ENCODE peak calls at places on chromosomes 5 and 9, in nine cellular contexts. One of them, this sample, is unnamed.

GRCh38 chr5:435961-436640 is 6.9 kb upstream of the EXOC3 start:
- DNase-seq in RPMI8226: peak
- DNase-seq in substantia nigra: no peak
- DNase-seq in ecto neural progenitor cell: no peak
- DNase-seq in thyroid gland: no peak
- DNase-seq in NCI-H510A treated with DMSO at 0.1 percent for 48 hours: peak
- DNase-seq in stimulated activated CD4-positive, alpha-beta T cell treated with anti-CD3 and anti-CD28 coated beads, Interleukin-12 subunit alpha, Interleukin-12 subunit beta, amount 100 ng/mL, for 48 hours: no peak
- DNase-seq in neural crest cell: no peak
- DNase-seq in GM23248: peak
- DNase-seq in this sample: no peak

GRCh38 chr5:100800552-100800951 is 102.5 kb downstream of the ST8SIA4 start:
- DNase-seq in substantia nigra: no peak
- DNase-seq in thyroid gland: no peak
- DNase-seq in RPMI8226: no peak
- DNase-seq in NCI-H510A treated with DMSO at 0.1 percent for 48 hours: no peak
- DNase-seq in stimulated activated CD4-positive, alpha-beta T cell treated with anti-CD3 and anti-CD28 coated beads, Interleukin-12 subunit alpha, Interleukin-12 subunit beta, amount 100 ng/mL, for 48 hours: no peak
- DNase-seq in GM23248: no peak
- DNase-seq in neural crest cell: no peak
- DNase-seq in ecto neural progenitor cell: no peak
- DNase-seq in this sample: no peak

GRCh38 chr9:112753725-112754124 is 3.2 kb downstream of the SNX30 start:
- DNase-seq in GM23248: peak
- DNase-seq in thyroid gland: no peak
- DNase-seq in ecto neural progenitor cell: no peak
- DNase-seq in NCI-H510A treated with DMSO at 0.1 percent for 48 hours: no peak
- DNase-seq in neural crest cell: no peak
- DNase-seq in substantia nigra: no peak
- DNase-seq in stimulated activated CD4-positive, alpha-beta T cell treated with anti-CD3 and anti-CD28 coated beads, Interleukin-12 subunit alpha, Interleukin-12 subunit beta, amount 100 ng/mL, for 48 hours: no peak
- DNase-seq in RPMI8226: no peak
- DNase-seq in this sample: no peak

GRCh38 chr5:53871050-53871449 is 310.6 kb downstream of the NDUFS4 start:
- DNase-seq in GM23248: peak
- DNase-seq in ecto neural progenitor cell: no peak
- DNase-seq in neural crest cell: no peak
- DNase-seq in substantia nigra: no peak
- DNase-seq in RPMI8226: no peak
- DNase-seq in NCI-H510A treated with DMSO at 0.1 percent for 48 hours: no peak
- DNase-seq in stimulated activated CD4-positive, alpha-beta T cell treated with anti-CD3 and anti-CD28 coated beads, Interleukin-12 subunit alpha, Interleukin-12 subunit beta, amount 100 ng/mL, for 48 hours: no peak
- DNase-seq in thyroid gland: no peak
- DNase-seq in this sample: no peak

GRCh38 chr9:103714992-103715391 is 379.1 kb upstream of the SMC2 start:
- DNase-seq in substantia nigra: no peak
- DNase-seq in neural crest cell: no peak
- DNase-seq in ecto neural progenitor cell: peak
- DNase-seq in thyroid gland: no peak
- DNase-seq in GM23248: no peak
- DNase-seq in RPMI8226: no peak
- DNase-seq in NCI-H510A treated with DMSO at 0.1 percent for 48 hours: no peak
- DNase-seq in stimulated activated CD4-positive, alpha-beta T cell treated with anti-CD3 and anti-CD28 coated beads, Interleukin-12 subunit alpha, Interleukin-12 subunit beta, amount 100 ng/mL, for 48 hours: no peak
- DNase-seq in this sample: no peak

GRCh38 chr5:122352331-122352730 is 40.3 kb downstream of the SNCAIP start:
- DNase-seq in substantia nigra: no peak
- DNase-seq in thyroid gland: no peak
- DNase-seq in neural crest cell: no peak
- DNase-seq in NCI-H510A treated with DMSO at 0.1 percent for 48 hours: no peak
- DNase-seq in ecto neural progenitor cell: no peak
- DNase-seq in RPMI8226: no peak
- DNase-seq in stimulated activated CD4-positive, alpha-beta T cell treated with anti-CD3 and anti-CD28 coated beads, Interleukin-12 subunit alpha, Interleukin-12 subunit beta, amount 100 ng/mL, for 48 hours: no peak
- DNase-seq in GM23248: peak
- DNase-seq in this sample: no peak

GRCh38 chr5:4580772-4581171 is 559.4 kb upstream of the ADAMTS16 start:
- DNase-seq in GM23248: no peak
- DNase-seq in stimulated activated CD4-positive, alpha-beta T cell treated with anti-CD3 and anti-CD28 coated beads, Interleukin-12 subunit alpha, Interleukin-12 subunit beta, amount 100 ng/mL, for 48 hours: no peak
- DNase-seq in ecto neural progenitor cell: no peak
- DNase-seq in neural crest cell: no peak
- DNase-seq in substantia nigra: no peak
- DNase-seq in RPMI8226: no peak
- DNase-seq in thyroid gland: no peak
- DNase-seq in NCI-H510A treated with DMSO at 0.1 percent for 48 hours: no peak
- DNase-seq in this sample: no peak

GRCh38 chr5:7638456-7638855 is 212.5 kb downstream of the CFAP90 start:
- DNase-seq in RPMI8226: no peak
- DNase-seq in ecto neural progenitor cell: no peak
- DNase-seq in neural crest cell: no peak
- DNase-seq in GM23248: peak
- DNase-seq in stimulated activated CD4-positive, alpha-beta T cell treated with anti-CD3 and anti-CD28 coated beads, Interleukin-12 subunit alpha, Interleukin-12 subunit beta, amount 100 ng/mL, for 48 hours: no peak
- DNase-seq in substantia nigra: no peak
- DNase-seq in thyroid gland: no peak
- DNase-seq in NCI-H510A treated with DMSO at 0.1 percent for 48 hours: no peak
- DNase-seq in this sample: no peak

GRCh38 chr5:73892806-73893205 is 266.8 kb downstream of the ARHGEF28 start:
- DNase-seq in ecto neural progenitor cell: no peak
- DNase-seq in stimulated activated CD4-positive, alpha-beta T cell treated with anti-CD3 and anti-CD28 coated beads, Interleukin-12 subunit alpha, Interleukin-12 subunit beta, amount 100 ng/mL, for 48 hours: no peak
- DNase-seq in GM23248: peak
- DNase-seq in substantia nigra: no peak
- DNase-seq in neural crest cell: no peak
- DNase-seq in RPMI8226: no peak
- DNase-seq in thyroid gland: no peak
- DNase-seq in NCI-H510A treated with DMSO at 0.1 percent for 48 hours: no peak
- DNase-seq in this sample: no peak

GRCh38 chr5:79075646-79076426 is 6.3 kb downstream of the BHMT2 start:
- DNase-seq in neural crest cell: no peak
- DNase-seq in stimulated activated CD4-positive, alpha-beta T cell treated with anti-CD3 and anti-CD28 coated beads, Interleukin-12 subunit alpha, Interleukin-12 subunit beta, amount 100 ng/mL, for 48 hours: no peak
- DNase-seq in ecto neural progenitor cell: no peak
- DNase-seq in substantia nigra: no peak
- DNase-seq in NCI-H510A treated with DMSO at 0.1 percent for 48 hours: no peak
- DNase-seq in GM23248: peak
- DNase-seq in RPMI8226: no peak
- DNase-seq in thyroid gland: no peak
- DNase-seq in this sample: no peak

GRCh38 chr5:161548472-161549094 is 2.1 kb upstream of the GABRB2 start:
- DNase-seq in neural crest cell: peak
- DNase-seq in substantia nigra: no peak
- DNase-seq in NCI-H510A treated with DMSO at 0.1 percent for 48 hours: no peak
- DNase-seq in GM23248: peak
- DNase-seq in RPMI8226: no peak
- DNase-seq in thyroid gland: no peak
- DNase-seq in ecto neural progenitor cell: peak
- DNase-seq in stimulated activated CD4-positive, alpha-beta T cell treated with anti-CD3 and anti-CD28 coated beads, Interleukin-12 subunit alpha, Interleukin-12 subunit beta, amount 100 ng/mL, for 48 hours: no peak
- DNase-seq in this sample: no peak

GRCh38 chr9:137807721-137808703 is 69.6 kb upstream of the CACNA1B start:
- DNase-seq in ecto neural progenitor cell: no peak
- DNase-seq in stimulated activated CD4-positive, alpha-beta T cell treated with anti-CD3 and anti-CD28 coated beads, Interleukin-12 subunit alpha, Interleukin-12 subunit beta, amount 100 ng/mL, for 48 hours: no peak
- DNase-seq in substantia nigra: no peak
- DNase-seq in RPMI8226: no peak
- DNase-seq in GM23248: no peak
- DNase-seq in thyroid gland: no peak
- DNase-seq in neural crest cell: no peak
- DNase-seq in NCI-H510A treated with DMSO at 0.1 percent for 48 hours: no peak
- DNase-seq in this sample: no peak

GRCh38 chr9:33229359-33230120 is 10.4 kb upstream of the SPINK4 start:
- DNase-seq in thyroid gland: peak
- DNase-seq in RPMI8226: peak
- DNase-seq in ecto neural progenitor cell: no peak
- DNase-seq in NCI-H510A treated with DMSO at 0.1 percent for 48 hours: peak
- DNase-seq in substantia nigra: no peak
- DNase-seq in stimulated activated CD4-positive, alpha-beta T cell treated with anti-CD3 and anti-CD28 coated beads, Interleukin-12 subunit alpha, Interleukin-12 subunit beta, amount 100 ng/mL, for 48 hours: no peak
- DNase-seq in neural crest cell: no peak
- DNase-seq in GM23248: no peak
- DNase-seq in this sample: no peak

GRCh38 chr5:166713281-166713680 is 1578.2 kb upstream of the WWC1 start:
- DNase-seq in GM23248: no peak
- DNase-seq in stimulated activated CD4-positive, alpha-beta T cell treated with anti-CD3 and anti-CD28 coated beads, Interleukin-12 subunit alpha, Interleukin-12 subunit beta, amount 100 ng/mL, for 48 hours: no peak
- DNase-seq in neural crest cell: no peak
- DNase-seq in RPMI8226: no peak
- DNase-seq in ecto neural progenitor cell: no peak
- DNase-seq in thyroid gland: no peak
- DNase-seq in substantia nigra: no peak
- DNase-seq in NCI-H510A treated with DMSO at 0.1 percent for 48 hours: no peak
- DNase-seq in this sample: no peak

GRCh38 chr5:153831976-153832375 is 206.7 kb downstream of the FAM114A2 start:
- DNase-seq in NCI-H510A treated with DMSO at 0.1 percent for 48 hours: no peak
- DNase-seq in GM23248: peak
- DNase-seq in thyroid gland: no peak
- DNase-seq in substantia nigra: no peak
- DNase-seq in RPMI8226: peak
- DNase-seq in stimulated activated CD4-positive, alpha-beta T cell treated with anti-CD3 and anti-CD28 coated beads, Interleukin-12 subunit alpha, Interleukin-12 subunit beta, amount 100 ng/mL, for 48 hours: no peak
- DNase-seq in neural crest cell: no peak
- DNase-seq in ecto neural progenitor cell: no peak
- DNase-seq in this sample: no peak